ENCODE peak calls at places on chromosomes 11 and 22, in four cellular contexts. One of them, this sample, is unnamed.

GRCh38 chr11:61149624-61150615 is 11.3 kb downstream of the VPS37C start:
- DNase-seq in transverse colon: peak
- DNase-seq in lower leg skin: no peak
- DNase-seq in GM12892: no peak
- DNase-seq in this sample: peak

GRCh38 chr11:73182824-73183321 is 35.2 kb upstream of the P2RY2 start:
- DNase-seq in lower leg skin: no peak
- DNase-seq in GM12892: no peak
- DNase-seq in transverse colon: peak
- DNase-seq in this sample: peak

GRCh38 chr11:99934008-99934407 is 753.1 kb upstream of the ARHGAP42 start:
- DNase-seq in GM12892: no peak
- DNase-seq in transverse colon: no peak
- DNase-seq in lower leg skin: no peak
- DNase-seq in this sample: no peak

GRCh38 chr11:75133976-75134375 is 16.9 kb upstream of the SLCO2B1 start:
- DNase-seq in GM12892: no peak
- DNase-seq in transverse colon: no peak
- DNase-seq in lower leg skin: no peak
- DNase-seq in this sample: no peak

GRCh38 chr11:115739878-115740277 is 235.7 kb upstream of the CADM1 start:
- DNase-seq in GM12892: no peak
- DNase-seq in transverse colon: no peak
- DNase-seq in lower leg skin: no peak
- DNase-seq in this sample: no peak

GRCh38 chr22:20016734-20017621 is at the start of gene ARVCF:
- DNase-seq in transverse colon: peak
- DNase-seq in lower leg skin: peak
- DNase-seq in GM12892: peak
- DNase-seq in this sample: peak

GRCh38 chr11:113778111-113778910 is 1.3 kb upstream of the CLDN25 start:
- DNase-seq in GM12892: no peak
- DNase-seq in lower leg skin: peak
- DNase-seq in transverse colon: no peak
- DNase-seq in this sample: no peak

GRCh38 chr11:6427516-6427915 is 8.6 kb upstream of the APBB1 start:
- DNase-seq in transverse colon: no peak
- DNase-seq in GM12892: no peak
- DNase-seq in lower leg skin: no peak
- DNase-seq in this sample: no peak

GRCh38 chr11:115659061-115659963 is 155.1 kb upstream of the CADM1 start:
- DNase-seq in transverse colon: no peak
- DNase-seq in GM12892: no peak
- DNase-seq in lower leg skin: no peak
- DNase-seq in this sample: no peak

GRCh38 chr11:1037506-1038055 is 1.1 kb upstream of the MUC6 start:
- DNase-seq in GM12892: no peak
- DNase-seq in transverse colon: no peak
- DNase-seq in lower leg skin: no peak
- DNase-seq in this sample: no peak

GRCh38 chr22:43313497-43314474 is 29.4 kb downstream of the SCUBE1 start:
- DNase-seq in transverse colon: peak
- DNase-seq in GM12892: no peak
- DNase-seq in lower leg skin: peak
- DNase-seq in this sample: no peak

GRCh38 chr11:46036969-46037368 is 84.3 kb downstream of the PHF21A start:
- DNase-seq in GM12892: no peak
- DNase-seq in transverse colon: no peak
- DNase-seq in lower leg skin: no peak
- DNase-seq in this sample: no peak

GRCh38 chr22:35410663-35411034 is 10.7 kb downstream of the MCM5 start:
- DNase-seq in transverse colon: no peak
- DNase-seq in GM12892: no peak
- DNase-seq in lower leg skin: no peak
- DNase-seq in this sample: no peak

GRCh38 chr11:45590743-45591142 is 74.7 kb downstream of the CHST1 start:
- DNase-seq in GM12892: no peak
- DNase-seq in transverse colon: no peak
- DNase-seq in lower leg skin: no peak
- DNase-seq in this sample: no peak

GRCh38 chr11:111922803-111923202 is 4.1 kb downstream of the C11orf52 start:
- DNase-seq in GM12892: no peak
- DNase-seq in transverse colon: no peak
- DNase-seq in lower leg skin: peak
- DNase-seq in this sample: no peak

GRCh38 chr11:46918087-46918751 is at the start of gene LRP4:
- DNase-seq in transverse colon: peak
- DNase-seq in GM12892: peak
- DNase-seq in lower leg skin: no peak
- DNase-seq in this sample: peak

GRCh38 chr11:14541180-14541579 is 21.0 kb upstream of the PSMA1 start:
- DNase-seq in transverse colon: no peak
- DNase-seq in GM12892: no peak
- DNase-seq in lower leg skin: no peak
- DNase-seq in this sample: no peak

GRCh38 chr11:86396403-86396802 is 21.7 kb downstream of the CCDC81 start:
- DNase-seq in transverse colon: no peak
- DNase-seq in GM12892: no peak
- DNase-seq in lower leg skin: no peak
- DNase-seq in this sample: no peak

GRCh38 chr22:33083212-33083611 is 25.0 kb upstream of the SYN3 start:
- DNase-seq in transverse colon: no peak
- DNase-seq in lower leg skin: no peak
- DNase-seq in GM12892: no peak
- DNase-seq in this sample: no peak

GRCh38 chr11:122895591-122895990 is 13.0 kb downstream of the JHY start:
- DNase-seq in transverse colon: no peak
- DNase-seq in lower leg skin: no peak
- DNase-seq in GM12892: no peak
- DNase-seq in this sample: no peak

GRCh38 chr11:105202844-105203548 is 63.4 kb upstream of the CARD18 start:
- DNase-seq in transverse colon: peak
- DNase-seq in GM12892: no peak
- DNase-seq in lower leg skin: no peak
- DNase-seq in this sample: no peak

GRCh38 chr22:37559901-37560681 is at the start of gene CDC42EP1:
- DNase-seq in lower leg skin: no peak
- DNase-seq in GM12892: no peak
- DNase-seq in transverse colon: peak
- DNase-seq in this sample: peak

GRCh38 chr11:71454470-71455113 is 1.6 kb downstream of the NADSYN1 start:
- DNase-seq in lower leg skin: no peak
- DNase-seq in transverse colon: peak
- DNase-seq in GM12892: no peak
- DNase-seq in this sample: no peak

GRCh38 chr22:37462983-37463382 is 23.2 kb downstream of the MFNG start:
- DNase-seq in GM12892: no peak
- DNase-seq in lower leg skin: no peak
- DNase-seq in transverse colon: no peak
- DNase-seq in this sample: peak

GRCh38 chr11:7518811-7519562 is 5.2 kb downstream of the PPFIBP2 start:
- DNase-seq in transverse colon: no peak
- DNase-seq in GM12892: no peak
- DNase-seq in lower leg skin: no peak
- DNase-seq in this sample: no peak

GRCh38 chr11:14480716-14481115 is 18.9 kb downstream of the COPB1 start:
- DNase-seq in GM12892: no peak
- DNase-seq in transverse colon: no peak
- DNase-seq in lower leg skin: no peak
- DNase-seq in this sample: no peak

GRCh38 chr11:20672575-20672974 is 3.2 kb downstream of the NELL1 start:
- DNase-seq in lower leg skin: no peak
- DNase-seq in transverse colon: no peak
- DNase-seq in GM12892: no peak
- DNase-seq in this sample: peak

GRCh38 chr11:62689421-62690183 is at the start of gene LRRN4CL:
- DNase-seq in lower leg skin: peak
- DNase-seq in transverse colon: peak
- DNase-seq in GM12892: no peak
- DNase-seq in this sample: peak

GRCh38 chr11:58179648-58180047 is 9.2 kb upstream of the OR9Q2 start:
- DNase-seq in lower leg skin: no peak
- DNase-seq in transverse colon: no peak
- DNase-seq in GM12892: no peak
- DNase-seq in this sample: peak

GRCh38 chr11:46920709-46921108 is 2.4 kb upstream of the LRP4 start:
- DNase-seq in lower leg skin: peak
- DNase-seq in GM12892: no peak
- DNase-seq in transverse colon: peak
- DNase-seq in this sample: no peak

GRCh38 chr11:33552756-33553155 is 147.9 kb downstream of the C11orf91 start:
- DNase-seq in transverse colon: no peak
- DNase-seq in GM12892: no peak
- DNase-seq in lower leg skin: no peak
- DNase-seq in this sample: no peak

GRCh38 chr11:71251159-71251721 is 1.1 kb downstream of the SHANK2 start:
- DNase-seq in lower leg skin: no peak
- DNase-seq in transverse colon: peak
- DNase-seq in GM12892: no peak
- DNase-seq in this sample: no peak

GRCh38 chr22:25651332-25651731 is 86.9 kb downstream of the GRK3 start:
- DNase-seq in transverse colon: no peak
- DNase-seq in lower leg skin: no peak
- DNase-seq in GM12892: no peak
- DNase-seq in this sample: no peak

GRCh38 chr11:60168306-60168705 is 14.6 kb downstream of the MS4A6A start:
- DNase-seq in transverse colon: peak
- DNase-seq in lower leg skin: no peak
- DNase-seq in GM12892: no peak
- DNase-seq in this sample: no peak

GRCh38 chr22:36453266-36453607 is 28.2 kb downstream of the TXN2 start:
- DNase-seq in transverse colon: peak
- DNase-seq in GM12892: no peak
- DNase-seq in lower leg skin: no peak
- DNase-seq in this sample: no peak

GRCh38 chr11:67484847-67485311 is 2.1 kb downstream of the AIP start:
- DNase-seq in GM12892: no peak
- DNase-seq in transverse colon: peak
- DNase-seq in lower leg skin: no peak
- DNase-seq in this sample: no peak

GRCh38 chr11:61685611-61685955 is 5.4 kb downstream of the DAGLA start:
- DNase-seq in transverse colon: no peak
- DNase-seq in lower leg skin: no peak
- DNase-seq in GM12892: no peak
- DNase-seq in this sample: no peak

GRCh38 chr11:44927174-44927661 is 23.5 kb downstream of the TP53I11 start:
- DNase-seq in lower leg skin: peak
- DNase-seq in transverse colon: peak
- DNase-seq in GM12892: peak
- DNase-seq in this sample: peak

GRCh38 chr11:69642913-69643632 is 2.1 kb downstream of the CCND1 start:
- DNase-seq in transverse colon: peak
- DNase-seq in GM12892: peak
- DNase-seq in lower leg skin: peak
- DNase-seq in this sample: peak
- TF ChIP-seq POLR2A in transverse colon: peak
- TF ChIP-seq POLR2A in GM12892: no peak
- TF ChIP-seq POLR2A in lower leg skin: no peak
- TF ChIP-seq POLR2A in this sample: no peak

GRCh38 chr11:66006134-66006890 is 4.0 kb downstream of the BANF1 start:
- DNase-seq in transverse colon: no peak
- DNase-seq in GM12892: no peak
- DNase-seq in lower leg skin: no peak
- DNase-seq in this sample: no peak
- TF ChIP-seq POLR2A in transverse colon: no peak
- TF ChIP-seq POLR2A in GM12892: peak
- TF ChIP-seq POLR2A in lower leg skin: no peak
- TF ChIP-seq POLR2A in this sample: no peak

GRCh38 chr22:38755155-38755910 is 465 bp downstream of the SUN2 start:
- DNase-seq in transverse colon: peak
- DNase-seq in GM12892: peak
- DNase-seq in lower leg skin: peak
- DNase-seq in this sample: peak
- TF ChIP-seq POLR2A in transverse colon: peak
- TF ChIP-seq POLR2A in GM12892: no peak
- TF ChIP-seq POLR2A in lower leg skin: no peak
- TF ChIP-seq POLR2A in this sample: no peak

DNA sequence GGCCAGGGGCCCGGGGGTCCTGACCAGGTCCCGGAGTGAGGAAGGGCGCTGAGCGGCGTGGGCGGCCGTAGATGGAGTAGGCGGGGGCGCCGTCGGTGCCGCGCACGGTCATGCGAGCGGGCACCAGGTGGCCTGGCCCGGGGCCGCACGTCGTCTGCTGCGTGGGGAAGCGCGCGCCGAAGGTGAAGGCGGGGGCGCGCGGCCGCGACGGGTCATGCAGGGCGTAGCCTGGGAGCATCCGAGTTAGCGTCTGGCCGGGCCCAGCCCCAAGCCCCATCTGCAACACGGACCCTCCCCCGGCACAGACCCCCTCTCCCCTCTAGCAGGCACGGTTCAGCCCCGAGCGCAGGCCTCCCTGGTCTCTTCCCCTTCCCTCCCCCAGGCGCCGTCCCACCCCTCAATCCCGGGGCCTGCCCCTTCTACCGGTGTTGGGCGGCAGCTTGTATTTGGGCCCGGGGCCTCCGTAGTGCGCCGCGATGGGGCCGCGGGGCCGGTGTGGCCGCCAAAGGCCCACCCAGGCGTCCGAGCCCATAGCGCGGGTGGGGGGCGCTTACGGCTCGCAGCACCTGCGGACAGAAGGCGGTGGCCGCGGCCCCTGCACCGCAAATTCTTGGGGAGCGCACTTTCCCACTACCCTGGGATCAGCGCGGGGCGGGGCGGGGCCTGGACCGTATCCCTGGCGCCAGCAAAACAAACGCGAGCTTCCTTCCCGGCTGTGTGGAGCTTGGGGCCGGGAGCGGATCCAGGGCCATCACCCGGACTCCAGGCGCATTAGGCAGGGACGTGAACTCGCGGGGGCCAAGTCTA is 1.9 kb upstream of the TYMP start:
- DNase-seq in GM12892: peak
- DNase-seq in lower leg skin: peak
- DNase-seq in transverse colon: peak
- DNase-seq in this sample: peak
- TF ChIP-seq POLR2A in GM12892: peak
- TF ChIP-seq POLR2A in lower leg skin: no peak
- TF ChIP-seq POLR2A in transverse colon: peak
- TF ChIP-seq POLR2A in this sample: no peak